ENCODE peak calls at places on chromosome 3, in four cellular contexts. G, S, B and R are unnamed samples.

GRCh38 chr3:113211370-113212154 is at the start of gene BOC:
- DNase-seq in B (no peak), G (no peak), S (no peak), R (no peak)

GRCh38 chr3:162143181-162143580 is 646.6 kb downstream of the OTOL1 start:
- DNase-seq in S (no peak), G (no peak), B (no peak), R (no peak)

GRCh38 chr3:62777130-62777529 is 98.1 kb downstream of the CADPS start:
- DNase-seq in G (no peak), B (no peak), S (no peak), R (no peak)

GRCh38 chr3:183455064-183455463 is 26.6 kb upstream of the MCF2L2 start:
- DNase-seq in S (no peak), B (no peak), G (no peak), R (no peak)

GRCh38 chr3:46284981-46285683 is 42.9 kb downstream of the CCR3 start:
- DNase-seq in B (no peak), G (no peak), S (no peak), R (no peak)

GRCh38 chr3:1571736-1572135 is 478.9 kb downstream of the CNTN6 start:
- DNase-seq in G (no peak), S (no peak), B (no peak), R (no peak)

GRCh38 chr3:37241880-37242279 is 67.5 kb upstream of the LRRFIP2 start:
- DNase-seq in S (no peak), B (no peak), G (no peak), R (no peak)

GRCh38 chr3:168885028-168885427 is 778.5 kb downstream of the MECOM start:
- DNase-seq in S (no peak), G (no peak), B (no peak), R (no peak)

GRCh38 chr3:183823963-183824362 is 1.4 kb downstream of the MAP6D1 start:
- DNase-seq in G (no peak), B (peak), S (no peak), R (no peak)

GRCh38 chr3:149487598-149488197 is 13.2 kb downstream of the TM4SF4 start:
- DNase-seq in G (no peak), S (no peak), B (no peak), R (no peak)

GRCh38 chr3:52221563-52222318 is 3.7 kb downstream of the TLR9 start:
- DNase-seq in B (no peak), G (no peak), S (no peak), R (no peak)

GRCh38 chr3:114902691-114903101 is 244.4 kb downstream of the ZBTB20 start:
- DNase-seq in S (no peak), B (no peak), G (no peak), R (no peak)

GRCh38 chr3:130915567-130916292 is 21.8 kb downstream of the ATP2C1 start:
- DNase-seq in S (no peak), G (no peak), B (no peak), R (no peak)

GRCh38 chr3:127033786-127034185 is 50.9 kb downstream of the PLXNA1 start:
- DNase-seq in B (no peak), G (no peak), S (no peak), R (no peak)

GRCh38 chr3:44076221-44076829 is 165.4 kb upstream of the TOPAZ1 start:
- DNase-seq in G (no peak), B (no peak), S (no peak), R (no peak)

GRCh38 chr3:122920986-122921385 is 106.6 kb downstream of the SEMA5B start:
- DNase-seq in S (no peak), B (no peak), G (no peak), R (no peak)

GRCh38 chr3:46970391-46971091 is 6.0 kb downstream of the CCDC12 start:
- DNase-seq in B (no peak), S (no peak), G (peak), R (no peak)

GRCh38 chr3:73592154-73592877 is 32.4 kb downstream of the PDZRN3 start:
- DNase-seq in G (no peak), B (peak), S (no peak), R (no peak)

GRCh38 chr3:30614943-30615342 is 8.5 kb downstream of the TGFBR2 start:
- DNase-seq in B (no peak), G (no peak), S (no peak), R (no peak)

GRCh38 chr3:96619475-96619874 is 194.9 kb upstream of the EPHA6 start:
- DNase-seq in B (no peak), S (no peak), G (no peak), R (no peak)

GRCh38 chr3:190585771-190586630 is 72.1 kb downstream of the IL1RAP start:
- DNase-seq in S (peak), B (no peak), G (no peak), R (peak)